ENCODE peak calls at places on chromosomes 11 and 22, in seven cellular contexts. K is tibial artery, B is astrocyte of the cerebellum, J is IMR-90, V is psoas muscle, X is fibroblast of mammary gland, I is NB4. R is an unnamed sample.

GRCh38 chr22:40908895-40909294 is 42.3 kb upstream of the RBX1 start:
- DNase-seq in B (no peak), J (no peak), I (no peak), V (no peak), X (no peak), K (no peak), R (no peak)

GRCh38 chr11:134049303-134049702 is 19.6 kb upstream of the JAM3 start:
- DNase-seq in J (no peak), X (no peak), K (peak), B (no peak), I (no peak), V (no peak), R (no peak)

GRCh38 chr11:65316311-65316978 is 1.8 kb downstream of the CDC42EP2 start:
- DNase-seq in J (peak), K (peak), X (peak), V (peak), I (peak), B (no peak), R (peak)

GRCh38 chr11:67033661-67034166 is 10.8 kb downstream of the SYT12 start:
- DNase-seq in V (no peak), X (peak), I (peak), K (no peak), B (peak), J (peak), R (peak)

GRCh38 chr11:21636561-21636960 is 556.3 kb upstream of the ANO5 start:
- DNase-seq in V (no peak), X (no peak), I (no peak), K (no peak), J (no peak), B (no peak), R (no peak)

GRCh38 chr11:125941606-125942275 is 4.1 kb upstream of the VSIG10L2 start:
- DNase-seq in X (peak), B (peak), J (peak), V (peak), K (no peak), I (peak), R (peak)

GRCh38 chr11:58628446-58628845 is 6.0 kb downstream of the CNTF start:
- DNase-seq in K (no peak), V (peak), I (no peak), J (peak), B (peak), X (peak), R (peak)

GRCh38 chr11:47980907-47981621 is 705 bp downstream of the PTPRJ start:
- DNase-seq in B (no peak), K (no peak), X (no peak), J (peak), I (peak), V (peak), R (peak)

GRCh38 chr22:29217827-29218757 is 12.4 kb downstream of the EMID1 start:
- DNase-seq in J (no peak), X (no peak), V (no peak), B (no peak), K (no peak), I (no peak), R (no peak)

GRCh38 chr11:69010964-69011623 is 2.0 kb downstream of the MRGPRF start:
- DNase-seq in K (peak), V (peak), B (no peak), I (peak), J (peak), X (peak), R (peak)

GRCh38 chr11:96341237-96342130 is 1.5 kb downstream of the MAML2 start:
- DNase-seq in B (no peak), K (peak), I (peak), J (peak), V (peak), X (peak), R (peak)

GRCh38 chr11:13970986-13971385 is 8.5 kb downstream of the SPON1 start:
- DNase-seq in X (peak), I (no peak), J (no peak), K (no peak), V (no peak), B (no peak), R (no peak)

GRCh38 chr11:15146271-15147003 is 31.7 kb downstream of the INSC start:
- DNase-seq in K (no peak), B (no peak), V (no peak), X (peak), I (no peak), J (peak), R (peak)

GRCh38 chr11:75667831-75668507 is 869 bp downstream of the MAP6 start:
- DNase-seq in J (peak), X (peak), K (no peak), B (no peak), I (peak), V (peak), R (peak)

GRCh38 chr22:19679476-19680099 is 34.7 kb upstream of the SEPTIN5 start:
- DNase-seq in X (no peak), I (peak), J (no peak), B (no peak), K (no peak), V (peak), R (peak)

GRCh38 chr22:41003041-41003440 is 51.9 kb downstream of the RBX1 start:
- DNase-seq in V (no peak), K (no peak), B (no peak), I (no peak), X (no peak), J (no peak), R (no peak)

GRCh38 chr11:15489281-15489680 is 374.6 kb downstream of the INSC start:
- DNase-seq in B (no peak), X (no peak), I (no peak), J (no peak), V (no peak), K (no peak), R (no peak)

GRCh38 chr11:122268601-122269130 is 152.7 kb upstream of the BLID start:
- DNase-seq in B (no peak), V (no peak), X (no peak), I (no peak), J (no peak), K (no peak), R (no peak)

GRCh38 chr22:30430933-30431332 is 5.4 kb downstream of the MTFP1 start:
- DNase-seq in V (no peak), J (no peak), B (no peak), K (no peak), I (no peak), X (no peak), R (no peak)

GRCh38 chr22:48335442-48336139 is 1492.1 kb downstream of the BRD1 start:
- DNase-seq in I (no peak), K (no peak), V (no peak), J (no peak), B (no peak), X (no peak), R (peak)

GRCh38 chr11:81644239-81644840 is 1089.3 kb downstream of the FAM181B start:
- DNase-seq in J (peak), X (peak), I (peak), B (peak), K (no peak), V (no peak), R (peak)

GRCh38 chr11:10397226-10397987 is 57.7 kb upstream of the AMPD3 start:
- DNase-seq in X (no peak), K (no peak), J (peak), I (no peak), V (no peak), B (no peak), R (no peak)

GRCh38 chr11:18668131-18668530 is 30.4 kb upstream of the TMEM86A start:
- DNase-seq in B (no peak), K (no peak), V (no peak), J (no peak), X (no peak), I (no peak), R (no peak)

GRCh38 chr11:73653996-73654395 is 7.6 kb downstream of the PLEKHB1 start:
- DNase-seq in K (no peak), B (no peak), X (no peak), I (no peak), J (no peak), V (no peak), R (no peak)

GRCh38 chr11:82732734-82733443 is 775 bp downstream of the FAM181B start:
- DNase-seq in I (no peak), B (no peak), X (no peak), K (no peak), V (no peak), J (no peak), R (no peak)

GRCh38 chr11:45847908-45848316 is 637 bp downstream of the CRY2 start:
- DNase-seq in K (peak), B (no peak), X (peak), V (peak), J (peak), I (peak), R (peak)
- TF ChIP-seq CTCF in K (no peak), B (peak), X (peak), V (peak), J (peak), I (no peak), R (peak)

GRCh38 chr11:19817870-19818269 is 105.2 kb downstream of the NAV2 start:
- DNase-seq in V (no peak), I (no peak), K (no peak), B (no peak), J (no peak), X (no peak), R (no peak)
- H3K4me3 ChIP-seq in V (no peak), I (no peak), K (no peak), B (no peak), J (no peak), X (no peak), R (no peak)

GRCh38 chr11:78417888-78418583 is 416 bp upstream of the GAB2 start:
- DNase-seq in J (peak), B (no peak), V (peak), K (peak), X (peak), I (peak), R (peak)

GRCh38 chr11:78415338-78415737 is 2.3 kb downstream of the GAB2 start:
- DNase-seq in K (no peak), V (no peak), X (no peak), B (no peak), I (peak), J (no peak), R (no peak)

GRCh38 chr11:78416285-78417174 is 1.1 kb downstream of the GAB2 start:
- DNase-seq in J (peak), V (peak), B (peak), X (peak), I (peak), K (peak), R (peak)

GRCh38 chr11:78417175-78417887 is at the start of gene GAB2:
- DNase-seq in I (no peak), X (no peak), J (no peak), V (no peak), K (no peak), B (no peak), R (no peak)

DNA sequence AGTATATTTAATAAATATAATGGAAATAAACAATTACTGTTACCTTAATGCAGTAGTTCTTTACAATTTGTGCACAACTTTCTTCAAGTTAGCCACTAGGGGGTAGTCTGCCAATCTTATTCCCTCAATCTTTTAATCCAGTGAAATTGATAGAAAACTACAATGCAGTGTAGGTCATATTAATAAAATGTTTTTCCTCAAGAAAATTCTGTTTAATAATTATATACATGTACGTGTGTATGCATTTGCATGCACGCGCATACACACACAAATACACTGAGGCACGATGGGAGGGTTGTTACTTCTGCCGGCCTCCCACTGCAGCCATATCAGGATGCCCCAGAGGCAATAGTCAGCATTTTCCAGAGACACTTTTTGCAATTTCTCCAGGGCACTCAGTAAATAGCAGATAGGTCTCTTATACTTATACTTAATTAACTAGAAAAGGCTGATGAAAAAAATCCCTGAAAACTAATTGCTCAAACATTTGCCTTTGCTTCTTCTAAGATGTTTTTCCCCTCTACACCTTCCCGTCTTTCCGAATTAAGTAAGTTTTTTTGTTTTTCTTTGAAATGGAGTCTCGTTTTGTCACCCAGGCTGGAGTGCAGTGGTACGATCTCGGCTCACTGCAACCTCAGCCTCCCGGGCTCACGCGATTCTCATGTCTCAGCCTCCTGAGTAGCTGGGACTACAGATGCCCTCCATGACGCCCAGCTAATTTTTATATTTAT is 3.1 kb downstream of the GAB2 start:
- DNase-seq in J (peak), K (no peak), V (no peak), X (peak), I (peak), B (no peak), R (no peak)
- TF ChIP-seq CTCF in J (peak), K (peak), V (peak), X (peak), I (peak), B (peak), R (peak)

GRCh38 chr11:111976119-111976518 is 39.0 kb downstream of the DIXDC1 start:
- DNase-seq in K (no peak), X (no peak), B (no peak), J (no peak), V (no peak), I (no peak), R (no peak)

GRCh38 chr11:111975076-111975806 is 38.1 kb downstream of the DIXDC1 start:
- DNase-seq in X (no peak), V (no peak), K (no peak), I (peak), B (no peak), J (no peak), R (no peak)

GRCh38 chr11:111978028-111978771 is 41.1 kb downstream of the DIXDC1 start:
- DNase-seq in V (peak), K (peak), J (peak), X (peak), B (no peak), I (no peak), R (peak)

GRCh38 chr11:111976614-111977140 is 39.5 kb downstream of the DIXDC1 start:
- DNase-seq in I (no peak), B (no peak), X (no peak), J (no peak), K (peak), V (peak), R (no peak)

GRCh38 chr11:111977141-111978027 is 40.2 kb downstream of the DIXDC1 start:
- DNase-seq in V (peak), J (no peak), X (peak), K (peak), B (no peak), I (no peak), R (peak)
- H3K4me3 ChIP-seq in V (peak), J (peak), X (peak), K (peak), B (peak), I (no peak), R (peak)

DNA sequence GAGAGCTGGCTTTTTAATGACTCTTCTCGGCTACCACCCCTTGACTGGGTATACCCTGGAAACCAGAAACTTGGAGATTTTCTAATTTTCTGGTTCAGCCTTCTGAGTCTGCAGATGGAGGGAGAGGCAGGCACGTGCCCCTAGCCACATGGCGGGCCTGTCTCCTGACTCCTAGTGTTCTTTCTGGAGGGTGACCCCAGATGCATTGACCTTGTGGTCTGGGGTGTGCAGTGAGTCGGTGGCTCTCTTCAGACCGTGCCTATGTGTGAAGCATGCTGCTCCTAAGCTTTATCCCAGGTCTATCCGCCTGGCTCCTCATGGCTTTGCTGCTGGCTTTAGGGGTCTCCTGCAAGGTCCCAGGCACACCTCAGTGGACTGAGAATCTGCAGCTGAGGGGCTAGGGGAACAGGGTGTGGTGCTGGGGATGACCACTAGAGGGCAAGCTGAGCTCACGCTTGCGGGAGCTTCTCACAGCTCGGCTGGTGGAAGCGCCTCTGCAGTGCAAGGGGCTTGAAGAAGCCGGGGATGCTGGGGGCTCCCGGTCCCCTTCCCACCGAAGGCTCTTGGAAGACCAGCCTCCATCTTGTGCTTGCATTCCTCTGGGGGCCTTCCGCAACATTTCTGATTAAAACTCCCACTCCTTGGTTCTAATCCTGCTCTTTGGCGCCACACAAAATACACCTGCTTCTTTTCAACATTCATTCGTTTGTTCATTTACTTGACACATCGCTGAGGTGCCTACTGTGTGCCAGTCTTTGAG is 51.8 kb downstream of the OTOG start:
- DNase-seq in J (peak), V (peak), B (peak), K (peak), I (peak), X (peak), R (peak)
- TF ChIP-seq CTCF in J (peak), V (peak), B (peak), K (peak), I (peak), X (peak), R (peak)

DNA sequence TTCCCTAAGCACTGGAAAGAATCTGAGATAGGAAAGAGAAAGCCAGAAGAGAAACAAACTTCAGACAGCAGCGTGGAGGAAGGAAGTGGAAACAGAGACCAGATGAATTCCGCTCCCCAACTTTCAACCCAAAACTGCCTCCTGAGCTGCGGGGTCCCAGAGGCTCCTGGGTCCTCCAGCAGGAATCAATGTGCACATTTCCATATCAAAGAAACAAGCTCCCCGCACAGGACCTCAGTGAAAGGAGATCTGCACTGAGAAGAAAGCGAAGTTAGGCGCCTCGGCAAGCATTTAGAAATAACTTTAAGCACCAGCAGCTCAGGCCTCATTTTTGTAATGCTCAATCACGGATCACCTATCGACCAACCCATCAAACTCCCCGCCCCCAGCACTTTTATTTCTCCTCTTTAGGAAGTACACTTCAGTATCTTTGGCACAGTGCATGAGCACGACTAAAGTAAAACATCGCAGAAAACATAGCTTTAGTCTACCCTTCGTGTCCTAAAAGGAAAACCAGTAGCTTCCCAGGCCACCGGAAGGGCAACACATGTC is 245.5 kb downstream of the ETS1 start:
- DNase-seq in X (no peak), V (no peak), K (no peak), J (no peak), I (no peak), B (no peak), R (no peak)
- H3K4me3 ChIP-seq in X (no peak), V (no peak), K (no peak), J (no peak), I (no peak), B (no peak), R (no peak)

DNA sequence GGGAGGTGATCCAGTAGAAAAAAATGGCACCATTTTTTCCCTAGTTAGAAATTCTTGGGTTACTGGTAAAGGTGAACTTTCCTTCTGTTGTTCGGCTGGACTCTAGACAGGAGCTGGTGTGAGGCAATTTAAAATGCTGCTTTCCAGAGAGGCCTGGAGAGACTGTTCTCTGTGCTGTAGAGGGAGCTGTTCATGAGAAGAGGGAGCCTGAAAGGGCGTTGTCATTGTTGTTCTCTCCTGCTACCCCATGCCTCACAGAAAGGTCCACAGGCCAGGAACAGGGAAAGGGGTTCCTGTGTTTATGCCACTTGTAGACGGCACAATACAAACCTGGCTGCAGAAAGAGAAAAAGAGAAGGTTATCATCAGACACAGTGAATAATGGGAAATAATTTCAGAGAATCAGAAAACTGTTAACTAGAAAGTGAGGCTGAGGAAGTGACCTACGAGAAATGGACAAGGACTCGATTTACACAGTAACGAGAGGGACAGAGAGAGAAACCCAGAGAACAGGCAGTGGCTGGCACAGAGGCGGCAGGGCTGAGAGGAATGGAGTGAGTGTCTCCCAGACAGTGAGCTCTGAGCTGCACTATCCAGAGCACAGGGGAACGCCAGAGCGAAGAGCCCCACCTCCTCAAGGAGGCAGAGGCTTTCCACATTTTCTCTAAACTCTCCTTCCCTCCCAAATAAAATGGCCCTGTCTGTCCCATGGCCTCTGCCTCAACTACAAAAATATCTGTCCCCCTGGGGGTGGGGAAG is 109.2 kb downstream of the RRM1 start:
- DNase-seq in B (no peak), V (no peak), K (no peak), J (no peak), I (no peak), X (no peak), R (no peak)
- TF ChIP-seq CTCF in B (no peak), V (no peak), K (no peak), J (no peak), I (no peak), X (no peak), R (peak)

GRCh38 chr22:44295406-44295805 is 17.3 kb downstream of the SHISAL1 start:
- DNase-seq in X (no peak), B (no peak), V (no peak), I (no peak), K (no peak), J (no peak), R (no peak)
- H3K4me3 ChIP-seq in X (no peak), B (no peak), V (no peak), I (no peak), K (no peak), J (no peak), R (no peak)